ENCODE peak calls at places on chromosome 18, in four cellular contexts. One of them, this sample, is unnamed.
A peak's percentile ranks its signal among the peaks of the same experiment; 100 is the strongest.

GRCh38 chr18:22604390-22604985 is 186.8 kb upstream of the CTAGE1 start:
- DNase-seq in WTC11: no peak
- DNase-seq in GM12878: no peak
- DNase-seq in K562: no peak
- DNase-seq in this sample: no peak

GRCh38 chr18:47975701-47976100 is 45.2 kb upstream of the SMAD2 start:
- DNase-seq in WTC11: no peak
- DNase-seq in GM12878: no peak
- DNase-seq in K562: no peak
- DNase-seq in this sample: no peak

GRCh38 chr18:41870191-41870590 is 84.8 kb upstream of the PIK3C3 start:
- DNase-seq in WTC11: no peak
- DNase-seq in GM12878: no peak
- DNase-seq in K562: no peak
- DNase-seq in this sample: no peak

GRCh38 chr18:49277395-49278036 is 182.9 kb downstream of the DYM start:
- DNase-seq in WTC11: no peak
- DNase-seq in GM12878: no peak
- DNase-seq in K562: no peak
- DNase-seq in this sample: no peak

GRCh38 chr18:8177330-8178016 is 431.8 kb upstream of the RAB12 start:
- DNase-seq in WTC11: no peak
- DNase-seq in GM12878: no peak
- DNase-seq in K562: no peak
- DNase-seq in this sample: no peak

GRCh38 chr18:48962857-48963554 is 12.2 kb upstream of the SMAD7 start:
- DNase-seq in WTC11: no peak
- DNase-seq in GM12878: no peak
- DNase-seq in K562: no peak
- DNase-seq in this sample: no peak

GRCh38 chr18:1017679-1018078 is 113.0 kb downstream of the ADCYAP1 start:
- DNase-seq in WTC11: no peak
- DNase-seq in GM12878: no peak
- DNase-seq in K562: no peak
- DNase-seq in this sample: no peak

GRCh38 chr18:35973650-35974049 is 1.2 kb downstream of the RMP24 start:
- DNase-seq in WTC11: no peak
- DNase-seq in GM12878: no peak
- DNase-seq in K562: no peak
- DNase-seq in this sample: no peak

GRCh38 chr18:60506682-60507081 is 134.1 kb upstream of the MC4R start:
- DNase-seq in WTC11: no peak
- DNase-seq in GM12878: no peak
- DNase-seq in K562: no peak
- DNase-seq in this sample: peak; percentile 36

GRCh38 chr18:54284967-54285785 is 15.9 kb downstream of the POLI start:
- DNase-seq in WTC11: no peak
- DNase-seq in GM12878: peak; percentile 97
- DNase-seq in K562: no peak
- DNase-seq in this sample: no peak

GRCh38 chr18:13260114-13260926 is 41.8 kb downstream of the LDLRAD4 start:
- DNase-seq in WTC11: no peak
- DNase-seq in GM12878: no peak
- DNase-seq in K562: no peak
- DNase-seq in this sample: no peak

GRCh38 chr18:48172226-48173006 is 236.8 kb downstream of the ZBTB7C start:
- DNase-seq in WTC11: no peak
- DNase-seq in GM12878: no peak
- DNase-seq in K562: no peak
- DNase-seq in this sample: no peak

GRCh38 chr18:66616523-66616983 is 12.7 kb upstream of the CDH19 start:
- DNase-seq in WTC11: peak; percentile 19
- DNase-seq in GM12878: no peak
- DNase-seq in K562: no peak
- DNase-seq in this sample: peak; percentile 3

GRCh38 chr18:13582283-13582682 is 144.1 kb downstream of the FAM210A start:
- DNase-seq in WTC11: no peak
- DNase-seq in GM12878: no peak
- DNase-seq in K562: no peak
- DNase-seq in this sample: no peak

GRCh38 chr18:49016648-49017539 is 66.1 kb upstream of the SMAD7 start:
- DNase-seq in WTC11: no peak
- DNase-seq in GM12878: no peak
- DNase-seq in K562: peak; percentile 25
- DNase-seq in this sample: peak; percentile 40

GRCh38 chr18:75131455-75132000 is 77.4 kb downstream of the PTGR3 start:
- DNase-seq in WTC11: no peak
- DNase-seq in GM12878: no peak
- DNase-seq in K562: no peak
- DNase-seq in this sample: no peak

GRCh38 chr18:55439036-55439435 is 149.0 kb downstream of the TCF4 start:
- DNase-seq in WTC11: peak; percentile 22
- DNase-seq in GM12878: no peak
- DNase-seq in K562: no peak
- DNase-seq in this sample: no peak

GRCh38 chr18:75810481-75810880 is 383.0 kb upstream of the SMIM21 start:
- DNase-seq in WTC11: no peak
- DNase-seq in GM12878: no peak
- DNase-seq in K562: no peak
- DNase-seq in this sample: no peak

GRCh38 chr18:10057808-10058791 is 144.3 kb downstream of the VAPA start:
- DNase-seq in WTC11: no peak
- DNase-seq in GM12878: no peak
- DNase-seq in K562: no peak
- DNase-seq in this sample: no peak

GRCh38 chr18:34837769-34838194 is 127.7 kb downstream of the DTNA start:
- DNase-seq in WTC11: no peak
- DNase-seq in GM12878: no peak
- DNase-seq in K562: no peak
- DNase-seq in this sample: no peak

GRCh38 chr18:34834897-34835296 is 124.8 kb downstream of the DTNA start:
- DNase-seq in WTC11: no peak
- DNase-seq in GM12878: no peak
- DNase-seq in K562: no peak
- DNase-seq in this sample: no peak

GRCh38 chr18:34840416-34840815 is 130.3 kb downstream of the DTNA start:
- DNase-seq in WTC11: no peak
- DNase-seq in GM12878: no peak
- DNase-seq in K562: no peak
- DNase-seq in this sample: no peak

GRCh38 chr18:34835466-34835865 is 125.4 kb downstream of the DTNA start:
- DNase-seq in WTC11: no peak
- DNase-seq in GM12878: no peak
- DNase-seq in K562: no peak
- DNase-seq in this sample: no peak

DNA sequence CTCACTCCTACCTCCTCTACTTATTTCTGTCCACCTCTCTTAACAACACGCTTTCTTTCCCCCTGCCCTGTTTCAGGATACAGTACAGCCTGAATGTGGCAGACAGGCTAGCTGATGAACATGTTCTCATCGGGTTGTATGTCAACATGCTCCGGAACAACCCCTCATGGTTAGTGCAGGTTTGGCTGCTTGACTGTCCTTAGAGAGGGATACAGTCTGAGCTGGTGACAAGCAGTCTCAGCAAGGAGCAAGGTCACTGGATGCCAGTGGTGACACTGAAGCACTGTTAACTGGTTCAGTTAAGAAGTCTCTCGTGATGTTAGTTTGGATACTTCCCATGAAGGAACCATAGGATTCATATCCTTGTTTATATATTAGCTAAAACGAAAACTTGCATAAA is 128.6 kb downstream of the DTNA start:
- DNase-seq in WTC11: no peak
- DNase-seq in GM12878: no peak
- DNase-seq in K562: no peak
- DNase-seq in this sample: no peak
- TF ChIP-seq USF1 in WTC11: no peak
- TF ChIP-seq USF1 in GM12878: no peak
- TF ChIP-seq USF1 in K562: no peak
- TF ChIP-seq USF1 in this sample: no peak

DNA sequence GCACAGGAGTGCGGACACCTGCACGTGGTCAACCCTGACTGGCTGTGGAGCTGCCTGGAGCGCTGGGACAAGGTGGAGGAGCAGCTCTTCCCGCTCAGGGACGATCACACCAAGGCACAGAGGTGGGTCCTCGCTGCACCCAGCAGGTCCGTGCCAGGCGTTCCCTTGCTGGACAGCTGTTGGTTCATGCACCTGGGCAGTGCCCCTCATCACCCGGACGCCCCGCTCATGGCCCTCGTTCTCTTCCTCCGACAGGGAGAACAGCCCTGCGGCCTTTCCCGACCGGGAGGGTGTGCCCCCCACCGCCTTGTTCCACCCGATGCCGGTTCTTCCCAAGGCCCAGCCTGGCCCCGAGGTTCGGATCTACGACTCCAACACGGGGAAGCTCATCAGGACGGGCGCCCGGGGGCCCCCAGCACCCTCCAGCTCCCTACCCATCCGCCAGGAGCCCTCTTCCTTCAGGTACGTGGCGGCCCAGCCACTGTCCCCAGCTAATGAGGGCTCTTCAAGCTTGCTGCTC is 38.0 kb downstream of the CTDP1 start:
- DNase-seq in WTC11: no peak
- DNase-seq in GM12878: no peak
- DNase-seq in K562: no peak
- DNase-seq in this sample: no peak
- TF ChIP-seq USF1 in WTC11: no peak
- TF ChIP-seq USF1 in GM12878: no peak
- TF ChIP-seq USF1 in K562: no peak
- TF ChIP-seq USF1 in this sample: no peak

GRCh38 chr18:12057419-12058039 is 36.1 kb upstream of the ANKRD62 start:
- DNase-seq in WTC11: peak; percentile 57
- DNase-seq in GM12878: no peak
- DNase-seq in K562: no peak
- DNase-seq in this sample: no peak

GRCh38 chr18:12061685-12062084 is 32.0 kb upstream of the ANKRD62 start:
- DNase-seq in WTC11: no peak
- DNase-seq in GM12878: no peak
- DNase-seq in K562: no peak
- DNase-seq in this sample: no peak

GRCh38 chr18:12060182-12060870 is 33.3 kb upstream of the ANKRD62 start:
- DNase-seq in WTC11: no peak
- DNase-seq in GM12878: no peak
- DNase-seq in K562: no peak
- DNase-seq in this sample: peak; percentile 71

GRCh38 chr18:12056884-12057402 is 36.7 kb upstream of the ANKRD62 start:
- DNase-seq in WTC11: no peak
- DNase-seq in GM12878: no peak
- DNase-seq in K562: no peak
- DNase-seq in this sample: no peak

GRCh38 chr18:12059334-12060181 is 34.1 kb upstream of the ANKRD62 start:
- DNase-seq in WTC11: no peak
- DNase-seq in GM12878: no peak
- DNase-seq in K562: no peak
- DNase-seq in this sample: peak; percentile 73
- TF ChIP-seq USF1 in WTC11: no peak
- TF ChIP-seq USF1 in GM12878: no peak
- TF ChIP-seq USF1 in K562: no peak
- TF ChIP-seq USF1 in this sample: no peak

DNA sequence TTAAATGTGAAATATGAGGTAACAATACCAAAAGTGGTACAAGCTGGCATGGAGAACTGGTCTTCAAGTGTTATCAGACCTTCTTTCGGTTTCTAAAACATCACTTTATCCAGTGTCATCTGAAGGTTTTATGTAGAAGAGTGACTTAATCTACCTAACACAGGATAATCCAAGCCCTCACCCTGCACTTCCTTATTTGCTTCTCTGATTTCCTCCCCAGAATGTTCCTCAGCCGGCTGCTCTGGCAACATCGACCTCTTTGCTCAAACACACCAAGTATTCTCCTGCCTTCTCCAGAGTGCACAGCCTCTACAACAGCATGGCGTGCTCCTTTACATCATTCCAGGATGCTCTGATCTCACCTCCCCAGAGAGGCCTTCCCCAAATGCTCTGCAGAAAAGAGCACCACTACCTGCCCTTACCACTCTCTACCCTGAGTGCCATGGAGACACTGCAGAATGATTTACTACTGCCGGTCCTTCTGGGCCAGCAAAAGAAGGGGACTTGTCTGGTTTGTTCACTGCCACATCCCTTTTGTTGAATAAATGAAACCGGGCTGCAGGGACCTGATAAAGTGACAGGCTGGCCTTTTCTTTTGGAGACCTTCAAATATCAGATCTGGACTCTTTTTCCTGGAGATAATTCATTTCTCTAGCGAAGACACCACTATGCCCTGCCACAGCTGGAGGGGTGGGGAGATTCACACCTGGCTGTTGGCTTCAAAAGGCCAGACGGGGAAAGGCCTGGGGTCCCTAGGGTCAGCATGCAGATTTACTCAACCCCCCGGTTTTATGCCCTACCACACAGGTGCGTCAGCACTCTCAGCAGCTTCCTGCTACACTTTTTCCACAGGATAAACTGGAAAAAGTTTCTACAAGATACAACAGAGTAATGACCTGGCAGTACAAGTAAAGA is 42.0 kb downstream of the TTR start:
- DNase-seq in WTC11: no peak
- DNase-seq in GM12878: no peak
- DNase-seq in K562: no peak
- DNase-seq in this sample: no peak
- TF ChIP-seq USF1 in WTC11: no peak
- TF ChIP-seq USF1 in GM12878: no peak
- TF ChIP-seq USF1 in K562: no peak
- TF ChIP-seq USF1 in this sample: no peak

GRCh38 chr18:6219116-6219717 is 195.5 kb downstream of the L3MBTL4 start:
- DNase-seq in WTC11: peak; percentile 77
- DNase-seq in GM12878: no peak
- DNase-seq in K562: peak; percentile 27
- DNase-seq in this sample: peak; percentile 49
- TF ChIP-seq USF1 in WTC11: no peak
- TF ChIP-seq USF1 in GM12878: no peak
- TF ChIP-seq USF1 in K562: no peak
- TF ChIP-seq USF1 in this sample: no peak

GRCh38 chr18:50286391-50287027 is 983 bp downstream of the CXXC1 start:
- DNase-seq in WTC11: peak; percentile 59
- DNase-seq in GM12878: no peak
- DNase-seq in K562: peak; percentile 57
- DNase-seq in this sample: peak; percentile 73
- TF ChIP-seq USF1 in WTC11: no peak
- TF ChIP-seq USF1 in GM12878: no peak
- TF ChIP-seq USF1 in K562: no peak
- TF ChIP-seq USF1 in this sample: no peak